ENCODE peak calls at places on chromosomes 16 and 17, in five cellular contexts. One of them, this sample, is unnamed. For H3K36me3 and H3K4me1, the result is how much of the 10 kb centered on the place peaks cover.

GRCh38 chr17:45070809-45071208 is 9.7 kb downstream of the NMT1 start:
- DNase-seq in thyroid gland: no peak
- DNase-seq in cardiac muscle cell: no peak
- DNase-seq in CD8-positive, alpha-beta memory T cell: no peak
- DNase-seq in DND-41: no peak
- DNase-seq in this sample: no peak

GRCh38 chr17:36850794-36851193 is 86.5 kb upstream of the LHX1 start:
- DNase-seq in cardiac muscle cell: peak
- DNase-seq in CD8-positive, alpha-beta memory T cell: no peak
- DNase-seq in DND-41: no peak
- DNase-seq in thyroid gland: no peak
- DNase-seq in this sample: no peak

GRCh38 chr16:77951788-77952187 is 70.6 kb upstream of the CLEC3A start:
- DNase-seq in DND-41: no peak
- DNase-seq in CD8-positive, alpha-beta memory T cell: no peak
- DNase-seq in thyroid gland: no peak
- DNase-seq in cardiac muscle cell: peak
- DNase-seq in this sample: no peak

GRCh38 chr17:45366049-45366448 is 49.2 kb upstream of the MAP3K14 start:
- DNase-seq in DND-41: no peak
- DNase-seq in thyroid gland: no peak
- DNase-seq in CD8-positive, alpha-beta memory T cell: no peak
- DNase-seq in cardiac muscle cell: no peak
- DNase-seq in this sample: no peak

GRCh38 chr17:14510136-14510535 is 209.3 kb downstream of the HS3ST3B1 start:
- DNase-seq in CD8-positive, alpha-beta memory T cell: no peak
- DNase-seq in thyroid gland: no peak
- DNase-seq in DND-41: no peak
- DNase-seq in cardiac muscle cell: no peak
- DNase-seq in this sample: no peak

GRCh38 chr17:82332669-82333278 is 792 bp downstream of the SECTM1 start:
- DNase-seq in CD8-positive, alpha-beta memory T cell: peak
- DNase-seq in DND-41: no peak
- DNase-seq in thyroid gland: peak
- DNase-seq in cardiac muscle cell: peak
- DNase-seq in this sample: no peak

GRCh38 chr16:58678716-58679115 is 5.9 kb downstream of the SLC38A7 start:
- DNase-seq in thyroid gland: peak
- DNase-seq in cardiac muscle cell: peak
- DNase-seq in DND-41: no peak
- DNase-seq in CD8-positive, alpha-beta memory T cell: no peak
- DNase-seq in this sample: no peak

GRCh38 chr17:64147110-64148016 is 17.4 kb upstream of the ERN1 start:
- DNase-seq in DND-41: no peak
- DNase-seq in thyroid gland: no peak
- DNase-seq in CD8-positive, alpha-beta memory T cell: no peak
- DNase-seq in cardiac muscle cell: peak
- DNase-seq in this sample: no peak

GRCh38 chr17:1532836-1533602 is 16.6 kb upstream of the INPP5K start:
- DNase-seq in DND-41: peak
- DNase-seq in thyroid gland: no peak
- DNase-seq in CD8-positive, alpha-beta memory T cell: peak
- DNase-seq in cardiac muscle cell: peak
- DNase-seq in this sample: peak

GRCh38 chr17:47316316-47316715 is 7.4 kb upstream of the EFCAB13 start:
- DNase-seq in thyroid gland: no peak
- DNase-seq in DND-41: no peak
- DNase-seq in cardiac muscle cell: no peak
- DNase-seq in CD8-positive, alpha-beta memory T cell: no peak
- DNase-seq in this sample: no peak

GRCh38 chr17:72378414-72379395 is 257.9 kb downstream of the SOX9 start:
- DNase-seq in DND-41: no peak
- DNase-seq in thyroid gland: no peak
- DNase-seq in CD8-positive, alpha-beta memory T cell: no peak
- DNase-seq in cardiac muscle cell: no peak
- DNase-seq in this sample: no peak

GRCh38 chr16:368388-369158 is 1.8 kb downstream of the MRPL28 start:
- DNase-seq in thyroid gland: no peak
- DNase-seq in DND-41: no peak
- DNase-seq in CD8-positive, alpha-beta memory T cell: no peak
- DNase-seq in cardiac muscle cell: no peak
- DNase-seq in this sample: no peak
- H3K36me3 ChIP-seq in thyroid gland: under half
- H3K36me3 ChIP-seq in DND-41: half or more
- H3K36me3 ChIP-seq in CD8-positive, alpha-beta memory T cell: under half
- H3K36me3 ChIP-seq in cardiac muscle cell: under half
- H3K36me3 ChIP-seq in this sample: under half

DNA sequence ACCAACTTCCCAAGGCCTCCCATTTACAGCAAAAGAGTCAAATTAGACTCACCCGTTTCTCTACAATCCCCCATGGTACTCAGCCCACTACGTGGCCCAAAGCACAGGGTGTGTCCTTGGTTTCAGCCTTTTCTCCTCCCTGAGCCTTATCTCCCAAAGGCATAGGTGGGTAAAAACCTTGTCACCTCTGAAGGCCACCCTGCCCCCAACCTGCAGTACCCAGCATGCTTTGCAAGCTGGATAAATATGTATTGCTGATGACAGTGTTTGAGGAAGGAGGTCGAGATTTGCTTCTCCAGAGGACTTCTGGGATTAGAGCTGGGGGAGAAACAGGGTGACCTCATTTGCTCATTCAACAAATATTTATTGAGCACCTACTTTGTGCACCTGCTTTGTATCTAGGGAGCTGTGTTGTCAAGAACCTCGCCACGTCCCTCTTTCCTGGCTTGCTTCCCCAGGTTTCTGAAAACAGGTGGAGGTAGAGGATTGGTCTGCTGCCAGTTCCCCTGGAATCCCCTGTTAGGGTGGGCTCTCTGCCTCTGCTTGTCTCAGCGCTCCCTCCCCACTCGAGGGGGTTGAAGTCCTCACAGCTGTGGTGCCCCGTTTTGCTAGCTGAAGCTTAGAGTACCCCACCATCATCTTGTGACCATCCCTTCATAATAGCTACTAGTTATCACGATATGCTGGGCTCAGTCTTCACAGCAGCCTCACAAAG is 3.0 kb downstream of the LASP1 start:
- DNase-seq in thyroid gland: no peak
- DNase-seq in CD8-positive, alpha-beta memory T cell: no peak
- DNase-seq in DND-41: no peak
- DNase-seq in cardiac muscle cell: no peak
- DNase-seq in this sample: no peak
- H3K4me1 ChIP-seq in thyroid gland: half or more
- H3K4me1 ChIP-seq in CD8-positive, alpha-beta memory T cell: half or more
- H3K4me1 ChIP-seq in DND-41: half or more
- H3K4me1 ChIP-seq in cardiac muscle cell: under half
- H3K4me1 ChIP-seq in this sample: half or more

GRCh38 chr17:70484496-70484895 is 315.2 kb downstream of the KCNJ2 start:
- DNase-seq in cardiac muscle cell: no peak
- DNase-seq in CD8-positive, alpha-beta memory T cell: no peak
- DNase-seq in DND-41: no peak
- DNase-seq in thyroid gland: no peak
- DNase-seq in this sample: no peak
- H3K4me3 ChIP-seq in cardiac muscle cell: no peak
- H3K4me3 ChIP-seq in CD8-positive, alpha-beta memory T cell: no peak
- H3K4me3 ChIP-seq in DND-41: no peak
- H3K4me3 ChIP-seq in thyroid gland: no peak
- H3K4me3 ChIP-seq in this sample: no peak

GRCh38 chr16:21957687-21958346 is 4.7 kb downstream of the UQCRC2 start:
- DNase-seq in CD8-positive, alpha-beta memory T cell: no peak
- DNase-seq in thyroid gland: no peak
- DNase-seq in DND-41: no peak
- DNase-seq in cardiac muscle cell: no peak
- DNase-seq in this sample: no peak
- H3K36me3 ChIP-seq in CD8-positive, alpha-beta memory T cell: under half
- H3K36me3 ChIP-seq in thyroid gland: half or more
- H3K36me3 ChIP-seq in DND-41: half or more
- H3K36me3 ChIP-seq in cardiac muscle cell: half or more
- H3K36me3 ChIP-seq in this sample: under half

GRCh38 chr16:88454315-88455057 is 1.4 kb downstream of the ZFPM1 start:
- DNase-seq in cardiac muscle cell: no peak
- DNase-seq in DND-41: peak
- DNase-seq in thyroid gland: peak
- DNase-seq in CD8-positive, alpha-beta memory T cell: peak
- DNase-seq in this sample: peak

GRCh38 chr16:88453621-88454314 is 688 bp downstream of the ZFPM1 start:
- DNase-seq in cardiac muscle cell: no peak
- DNase-seq in DND-41: peak
- DNase-seq in thyroid gland: peak
- DNase-seq in CD8-positive, alpha-beta memory T cell: peak
- DNase-seq in this sample: peak

GRCh38 chr16:88451586-88452484 is 1.2 kb upstream of the ZFPM1 start:
- DNase-seq in thyroid gland: peak
- DNase-seq in DND-41: peak
- DNase-seq in CD8-positive, alpha-beta memory T cell: peak
- DNase-seq in cardiac muscle cell: no peak
- DNase-seq in this sample: no peak

GRCh38 chr16:88452485-88453216 is 429 bp upstream of the ZFPM1 start:
- DNase-seq in DND-41: peak
- DNase-seq in cardiac muscle cell: peak
- DNase-seq in thyroid gland: peak
- DNase-seq in CD8-positive, alpha-beta memory T cell: peak
- DNase-seq in this sample: peak

DNA sequence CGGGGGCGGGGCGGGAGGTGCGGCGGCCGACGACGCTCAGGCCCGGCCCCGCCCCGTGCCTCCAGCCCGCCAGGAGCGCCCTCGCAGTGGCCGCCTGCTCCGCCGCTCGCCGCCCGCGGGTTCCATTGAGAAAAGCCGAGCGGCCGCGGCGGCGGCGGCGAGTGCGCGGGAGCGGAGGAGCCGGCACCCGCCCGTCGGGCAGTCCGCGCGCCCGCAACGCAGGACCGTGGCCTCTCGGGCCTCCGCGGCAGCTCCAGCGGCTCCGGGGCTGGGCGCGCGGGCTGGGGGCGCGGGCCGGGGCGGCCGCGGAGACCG is at the start of gene ZFPM1:
- DNase-seq in thyroid gland: no peak
- DNase-seq in CD8-positive, alpha-beta memory T cell: no peak
- DNase-seq in DND-41: no peak
- DNase-seq in cardiac muscle cell: no peak
- DNase-seq in this sample: no peak
- H3K4me1 ChIP-seq in thyroid gland: under half
- H3K4me1 ChIP-seq in CD8-positive, alpha-beta memory T cell: under half
- H3K4me1 ChIP-seq in DND-41: under half
- H3K4me1 ChIP-seq in cardiac muscle cell: under half
- H3K4me1 ChIP-seq in this sample: under half

This sample was measured in effector memory CD4-positive, alpha-beta T cell.